ENCODE peak calls at places on chromosomes 13 and 19, in nine cellular contexts. L, D, A, G, N, Q, Z, X and H are unnamed samples.

GRCh38 chr13:95325485-95325884 is 24.2 kb upstream of the ABCC4 start:
- DNase-seq in Z (no peak), X (no peak), D (no peak), G (no peak), Q (no peak), A (no peak), N (no peak), L (no peak), H (no peak)

GRCh38 chr19:35178701-35179100 is 24.2 kb downstream of the FXYD5 start:
- DNase-seq in Z (no peak), Q (no peak), A (no peak), D (no peak), X (no peak), N (no peak), G (no peak), L (no peak), H (no peak)

GRCh38 chr19:50921391-50922315 is 10.5 kb upstream of the KLK4 start:
- DNase-seq in X (no peak), Q (no peak), A (no peak), D (no peak), Z (no peak), N (no peak), L (no peak), G (no peak), H (no peak)

GRCh38 chr19:29528946-29529645 is 3.3 kb downstream of the VSTM2B start:
- DNase-seq in D (peak; percentile 33), A (no peak), Z (peak; percentile 71), L (no peak), Q (no peak), X (no peak), N (no peak), G (no peak), H (no peak)

GRCh38 chr19:29516821-29517395 is 8.9 kb upstream of the VSTM2B start:
- DNase-seq in G (no peak), N (no peak), D (no peak), X (no peak), Z (peak; percentile 45), L (no peak), A (no peak), Q (no peak), H (no peak)

GRCh38 chr19:42200116-42200740 is 17.2 kb downstream of the DEDD2 start:
- DNase-seq in G (no peak), Z (peak; percentile 67), A (no peak), L (no peak), Q (no peak), N (no peak), D (no peak), X (no peak), H (no peak)

GRCh38 chr13:89982406-89983085 is 1364.9 kb upstream of the MIR17HG start:
- DNase-seq in Z (no peak), D (no peak), N (no peak), A (no peak), Q (no peak), G (no peak), X (no peak), L (no peak), H (no peak)

GRCh38 chr13:28117689-28118377 is 17.5 kb upstream of the FLT3 start:
- DNase-seq in N (no peak), Q (peak; percentile 60), A (no peak), D (no peak), L (no peak), G (no peak), Z (peak; percentile 57), X (no peak), H (no peak)

GRCh38 chr19:19362075-19362474 is 41.4 kb downstream of the MAU2 start:
- DNase-seq in L (no peak), N (no peak), A (no peak), D (no peak), Z (no peak), X (no peak), Q (no peak), G (no peak), H (no peak)

GRCh38 chr13:33069365-33069764 is 53.1 kb downstream of the KL start:
- DNase-seq in X (no peak), G (no peak), D (no peak), L (no peak), A (no peak), Z (no peak), Q (no peak), N (no peak), H (no peak)

GRCh38 chr19:33493401-33494275 is 28.0 kb downstream of the PEPD start:
- DNase-seq in L (no peak), X (no peak), A (no peak), Q (no peak), Z (peak; percentile 43), D (no peak), G (no peak), N (no peak), H (no peak)